ENCODE peak calls at places on chromosomes 5 and 9, in five cellular contexts. Q is adrenal gland, W is psoas muscle, N is HCT116, B is colonic mucosa. Z is an unnamed sample.

GRCh38 chr5:94595281-94595680 is 23.1 kb downstream of the KIAA0825 start:
- DNase-seq in Q (no peak), W (no peak), B (no peak), N (no peak), Z (no peak)

GRCh38 chr5:82793808-82794419 is 283.3 kb downstream of the TMEM167A start:
- DNase-seq in B (peak; percentile 51), N (peak; percentile 26), Q (peak; percentile 62), W (no peak), Z (peak; percentile 15)

GRCh38 chr9:130339306-130339705 is 73.7 kb downstream of the HMCN2 start:
- DNase-seq in N (no peak), Q (no peak), B (no peak), W (no peak), Z (no peak)

GRCh38 chr9:85431396-85432102 is 310.2 kb downstream of the AGTPBP1 start:
- DNase-seq in N (no peak), W (no peak), Q (no peak), B (no peak), Z (no peak)

GRCh38 chr5:179818746-179819295 is 1.9 kb upstream of the SQSTM1 start:
- DNase-seq in W (peak; percentile 98), Q (peak; percentile 97), N (peak; percentile 72), B (peak; percentile 96), Z (no peak)

GRCh38 chr5:23318166-23318565 is 189.2 kb upstream of the PRDM9 start:
- DNase-seq in W (no peak), N (no peak), B (no peak), Q (no peak), Z (no peak)

GRCh38 chr9:91949293-91949945 is 609 bp downstream of the ROR2 start:
- DNase-seq in N (no peak), W (no peak), Q (no peak), B (no peak), Z (no peak)

GRCh38 chr9:83976372-83976771 is 3.6 kb downstream of the HNRNPK start:
- DNase-seq in B (no peak), Q (no peak), N (no peak), W (no peak), Z (no peak)

GRCh38 chr9:134318481-134318891 is 7.8 kb upstream of the RXRA start:
- DNase-seq in W (peak; percentile 41), B (no peak), Q (no peak), N (no peak), Z (no peak)

GRCh38 chr9:134319306-134320194 is 6.7 kb upstream of the RXRA start:
- DNase-seq in B (no peak), Q (no peak), W (peak; percentile 45), N (no peak), Z (no peak)

GRCh38 chr9:134316444-134317160 is 9.7 kb upstream of the RXRA start:
- DNase-seq in W (peak; percentile 71), Q (no peak), B (no peak), N (no peak), Z (no peak)

GRCh38 chr9:134318941-134319305 is 7.3 kb upstream of the RXRA start:
- DNase-seq in W (peak; percentile 31), N (no peak), Q (no peak), B (no peak), Z (no peak)

DNA sequence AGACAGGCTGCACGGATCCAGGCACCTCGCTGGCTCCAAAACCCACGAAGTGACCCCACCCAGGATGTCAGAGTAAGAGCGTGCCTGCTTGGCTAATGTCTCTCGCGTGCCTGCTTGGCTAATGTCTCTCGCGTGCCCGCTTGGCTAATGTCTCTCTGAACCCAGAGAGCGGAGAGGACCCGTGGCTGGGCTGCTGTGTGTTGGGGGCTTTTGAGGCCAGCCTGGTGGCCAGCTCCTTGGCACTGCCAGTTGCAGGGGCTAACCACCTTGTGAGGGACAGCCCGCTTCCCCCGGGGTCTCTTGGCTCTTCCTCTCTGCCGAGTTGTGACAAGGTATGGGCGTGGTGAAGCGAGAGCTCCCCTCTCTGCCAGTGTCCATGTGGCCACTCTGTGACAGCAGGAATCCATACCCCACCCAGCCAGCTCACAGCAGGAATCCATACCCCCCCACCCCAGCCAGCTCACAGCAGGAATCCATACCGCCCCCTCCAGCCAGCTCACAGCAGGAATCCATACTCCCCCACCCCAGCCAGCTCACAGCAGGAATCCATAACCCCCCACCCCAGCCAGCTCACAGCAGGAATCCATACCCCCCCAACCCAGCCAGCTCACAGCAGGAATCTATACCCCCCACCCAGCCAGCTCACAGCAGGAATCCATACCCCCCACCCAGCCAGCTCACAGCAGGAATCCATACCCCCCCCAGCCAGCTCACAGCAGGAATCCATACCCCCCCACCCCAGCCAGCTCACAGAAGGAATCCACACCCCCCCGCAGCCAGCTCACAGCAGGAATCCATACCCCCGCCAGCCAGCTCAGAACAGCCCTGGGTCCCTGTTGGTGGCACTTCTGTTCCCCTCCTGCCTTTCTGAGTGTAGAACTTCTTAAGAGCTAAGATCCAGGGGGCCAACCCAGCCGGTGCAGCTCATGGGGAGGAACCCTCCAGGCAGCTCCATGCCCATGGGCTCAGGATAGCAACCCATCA is 8.5 kb upstream of the RXRA start:
- DNase-seq in W (peak; percentile 42), B (no peak), Q (no peak), N (no peak), Z (no peak)
- TF ChIP-seq CTCF in W (no peak), B (no peak), Q (no peak), N (no peak), Z (no peak)

GRCh38 chr5:173686950-173687349 is 70.5 kb upstream of the BOD1 start:
- DNase-seq in N (no peak), B (no peak), Q (no peak), W (no peak), Z (no peak)
- H3K4me3 ChIP-seq in N (no peak overlapping the region), B (no peak overlapping the region), Q (no peak overlapping the region), W (no peak overlapping the region), Z (no peak overlapping the region)

DNA sequence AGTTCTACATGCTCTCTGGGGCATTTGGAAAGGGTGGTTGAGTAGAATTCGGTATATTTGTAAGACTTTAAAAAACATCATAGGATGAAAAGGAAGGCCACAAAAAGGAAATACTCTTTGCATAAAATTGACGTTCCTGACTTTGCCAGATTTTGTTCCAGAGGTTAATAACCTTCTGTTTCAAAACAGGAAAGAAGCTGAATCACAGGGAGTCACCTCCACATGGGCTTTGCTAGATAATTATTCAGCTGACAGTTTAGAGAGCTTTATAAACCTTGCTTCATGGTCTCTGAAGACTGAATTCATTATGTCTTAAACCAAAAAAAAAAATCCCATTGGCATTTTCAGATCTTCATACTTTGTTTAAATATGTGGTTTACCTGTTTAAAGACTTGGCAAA is 203.7 kb downstream of the SEMA6A start:
- DNase-seq in W (no peak), N (no peak), Q (no peak), B (no peak), Z (no peak)
- TF ChIP-seq CTCF in W (no peak), N (no peak), Q (no peak), B (no peak), Z (no peak)

GRCh38 chr5:97501286-97501964 is 318.4 kb upstream of the RIOK2 start:
- DNase-seq in W (no peak), Q (no peak), B (no peak), N (no peak), Z (no peak)
- H3K4me3 ChIP-seq in W (no peak overlapping the region), Q (no peak overlapping the region), B (no peak overlapping the region), N (no peak overlapping the region), Z (no peak overlapping the region)

DNA sequence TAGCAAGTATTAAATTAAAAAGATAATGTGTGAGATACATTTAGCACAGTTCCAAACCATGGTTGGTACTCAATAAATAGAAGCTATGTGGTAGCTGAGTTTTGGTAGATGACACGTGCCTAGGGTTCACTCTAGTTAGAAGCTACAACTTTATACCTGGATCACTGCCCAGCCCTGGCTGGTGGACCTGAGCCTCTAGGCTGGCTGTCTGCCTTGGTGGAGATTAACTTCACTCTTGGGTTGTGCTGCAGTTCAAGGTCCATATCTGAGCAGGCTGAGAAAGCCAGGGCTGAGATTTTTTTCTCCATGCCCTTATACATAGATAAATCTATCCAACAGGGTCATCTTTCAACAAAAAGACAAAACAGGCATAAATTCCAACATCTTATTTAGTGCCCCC is 44.6 kb upstream of the SPDL1 start:
- DNase-seq in B (no peak), N (no peak), Q (no peak), W (no peak), Z (no peak)
- TF ChIP-seq CTCF in B (no peak), N (no peak), Q (no peak), W (no peak), Z (no peak)

GRCh38 chr5:78671609-78672008 is 23.0 kb upstream of the LHFPL2 start:
- DNase-seq in W (no peak), Q (peak; percentile 34), N (no peak), B (peak; percentile 74), Z (no peak)
- H3K4me3 ChIP-seq in W (no peak overlapping the region), Q (no peak overlapping the region), N (no peak overlapping the region), B (no peak overlapping the region), Z (no peak overlapping the region)

GRCh38 chr9:77841739-77842386 is 189.7 kb downstream of the GNAQ start:
- DNase-seq in N (no peak), W (no peak), Q (no peak), B (no peak), Z (no peak)
- TF ChIP-seq CTCF in N (peak; percentile 33), W (peak; percentile 38), Q (peak; percentile 28), B (no peak), Z (no peak)

DNA sequence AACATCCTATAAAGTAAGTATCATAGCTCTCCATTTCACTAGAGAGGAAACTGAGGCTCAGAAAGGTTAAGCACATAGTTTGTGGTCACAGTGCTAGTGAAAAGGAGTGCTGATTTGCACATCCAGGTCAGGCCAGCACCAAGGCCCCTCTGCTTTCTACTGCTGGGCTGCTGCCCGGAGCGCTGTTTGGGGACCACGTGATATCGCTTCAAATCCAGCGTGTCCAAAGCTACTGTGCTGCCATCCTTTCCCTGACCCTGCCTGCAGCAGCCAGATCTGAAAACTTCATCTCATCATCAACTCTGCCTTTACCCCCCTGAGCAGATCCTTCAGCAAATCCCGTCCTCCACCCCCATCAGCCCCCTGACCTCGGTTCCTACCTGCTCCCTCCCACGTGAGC is 40.7 kb upstream of the AKNA start:
- DNase-seq in W (no peak), Q (no peak), N (no peak), B (no peak), Z (no peak)
- H3K4me3 ChIP-seq in W (no peak overlapping the region), Q (no peak overlapping the region), N (no peak overlapping the region), B (no peak overlapping the region), Z (no peak overlapping the region)

GRCh38 chr5:86918246-86918645 is 300.5 kb downstream of the COX7C start:
- DNase-seq in Q (no peak), N (no peak), W (no peak), B (no peak), Z (no peak)
- TF ChIP-seq CTCF in Q (no peak), N (no peak), W (no peak), B (no peak), Z (no peak)